ENCODE peak calls at places on chromosomes 16 and 17, in eight cellular contexts. O, Y, T, A, X, S, Q and E are unnamed samples. For H3K27me3, the result is how much of the 10 kb centered on the place peaks cover.

GRCh38 chr17:17942846-17943245 is 29.4 kb downstream of the TOM1L2 start:
- DNase-seq in X (no peak), T (no peak), S (no peak), Q (no peak), O (no peak), Y (no peak), A (no peak), E (no peak)

GRCh38 chr17:72682597-72682996 is 409.9 kb downstream of the SLC39A11 start:
- DNase-seq in Y (no peak), A (no peak), T (no peak), X (no peak), O (no peak), Q (no peak), S (no peak), E (no peak)

GRCh38 chr17:208429-208828 is 27.0 kb upstream of the DOC2B start:
- DNase-seq in Y (no peak), X (no peak), A (peak), Q (peak), S (no peak), T (no peak), O (peak), E (no peak)

GRCh38 chr16:3610698-3611144 is 685 bp downstream of the SLX4 start:
- DNase-seq in T (no peak), Q (no peak), Y (no peak), A (no peak), S (no peak), O (no peak), X (no peak), E (no peak)

GRCh38 chr17:65820306-65820705 is 258.9 kb upstream of the AXIN2 start:
- DNase-seq in T (no peak), Y (no peak), O (no peak), A (no peak), X (no peak), Q (no peak), S (no peak), E (no peak)

GRCh38 chr17:50209472-50210248 is 8.2 kb upstream of the COL1A1 start:
- DNase-seq in Q (peak), Y (no peak), S (peak), X (peak), O (no peak), T (peak), A (no peak), E (peak)

GRCh38 chr16:19274178-19274797 is 11.2 kb upstream of the CLEC19A start:
- DNase-seq in O (no peak), X (no peak), A (no peak), S (no peak), Y (no peak), T (no peak), Q (no peak), E (no peak)

GRCh38 chr17:55437165-55437605 is 15.6 kb upstream of the MMD start:
- DNase-seq in T (no peak), Q (no peak), S (no peak), Y (no peak), O (no peak), X (no peak), A (no peak), E (no peak)

GRCh38 chr17:1643999-1644492 is 1.5 kb downstream of the SCARF1 start:
- DNase-seq in T (no peak), Y (no peak), O (no peak), Q (no peak), A (no peak), S (no peak), X (peak), E (peak)

GRCh38 chr17:17970699-17971430 is 1.3 kb downstream of the TOM1L2 start:
- DNase-seq in Q (no peak), Y (no peak), X (no peak), S (no peak), T (no peak), O (no peak), A (no peak), E (no peak)

GRCh38 chr16:10611825-10612342 is 31.5 kb upstream of the EMP2 start:
- DNase-seq in O (no peak), S (no peak), T (no peak), Q (no peak), A (no peak), Y (no peak), X (no peak), E (no peak)

GRCh38 chr17:3575506-3575905 is 17.9 kb upstream of the TRPV3 start:
- DNase-seq in Q (no peak), O (no peak), A (no peak), Y (no peak), S (no peak), T (no peak), X (no peak), E (no peak)

GRCh38 chr17:68089881-68090280 is 54.3 kb downstream of the KPNA2 start:
- DNase-seq in T (no peak), S (no peak), O (no peak), Q (no peak), X (peak), A (no peak), Y (no peak), E (peak)

GRCh38 chr16:72537684-72538083 is 365.7 kb upstream of the PMFBP1 start:
- DNase-seq in O (no peak), X (no peak), Y (no peak), S (no peak), Q (no peak), T (no peak), A (no peak), E (no peak)

GRCh38 chr17:66152756-66153155 is 39.2 kb downstream of the CEP112 start:
- DNase-seq in Y (no peak), Q (no peak), A (no peak), S (no peak), T (no peak), X (no peak), O (no peak), E (no peak)

GRCh38 chr17:63932008-63932561 is at the start of gene CD79B:
- DNase-seq in Q (no peak), O (peak), S (no peak), X (no peak), Y (no peak), T (no peak), A (no peak), E (no peak)

GRCh38 chr17:75105269-75106080 is 4.3 kb upstream of the ARMC7 start:
- DNase-seq in S (no peak), O (no peak), X (no peak), A (peak), Y (no peak), Q (peak), T (no peak), E (peak)

GRCh38 chr17:32277284-32277683 is 11.7 kb downstream of the RHBDL3 start:
- DNase-seq in O (no peak), X (no peak), Y (no peak), S (no peak), A (no peak), Q (no peak), T (no peak), E (no peak)

GRCh38 chr17:66675991-66676371 is 158.9 kb upstream of the CACNG5 start:
- DNase-seq in O (no peak), Q (no peak), A (no peak), Y (no peak), T (peak), X (no peak), S (no peak), E (peak)

GRCh38 chr17:68562736-68563135 is 38.4 kb downstream of the FAM20A start:
- DNase-seq in O (no peak), Q (no peak), Y (no peak), T (no peak), X (no peak), A (no peak), S (no peak), E (no peak)

GRCh38 chr17:41697122-41697962 is 8.7 kb downstream of the EIF1 start:
- DNase-seq in X (peak), A (no peak), T (peak), O (no peak), Y (no peak), Q (no peak), S (peak), E (peak)

GRCh38 chr17:37570527-37571093 is 38.6 kb downstream of the SYNRG start:
- DNase-seq in Q (no peak), S (no peak), Y (no peak), O (no peak), X (peak), T (no peak), A (peak), E (peak)

GRCh38 chr17:28404812-28405570 is 1.0 kb downstream of the SLC46A1 start:
- DNase-seq in S (peak), T (no peak), O (no peak), A (peak), X (no peak), Q (no peak), Y (no peak), E (peak)

GRCh38 chr17:2809337-2809736 is 13.1 kb downstream of the RAP1GAP2 start:
- DNase-seq in S (no peak), Y (no peak), O (no peak), A (no peak), T (no peak), X (no peak), Q (no peak), E (no peak)

GRCh38 chr17:51372345-51373004 is 112.1 kb downstream of the UTP18 start:
- DNase-seq in T (no peak), Q (no peak), O (no peak), A (no peak), X (peak), S (no peak), Y (no peak), E (no peak)

GRCh38 chr17:39364236-39365025 is 37.0 kb downstream of the FBXL20 start:
- DNase-seq in O (no peak), X (no peak), Q (no peak), S (no peak), T (no peak), Y (no peak), A (no peak), E (no peak)

GRCh38 chr17:74431568-74432483 is at the start of gene GPRC5C:
- DNase-seq in S (peak), X (peak), O (peak), T (peak), Y (no peak), A (peak), Q (peak), E (peak)

GRCh38 chr17:55527520-55528118 is 16.4 kb upstream of the SMIM36 start:
- DNase-seq in Q (no peak), A (no peak), T (peak), S (peak), O (no peak), X (peak), Y (no peak), E (no peak)

GRCh38 chr16:83574388-83574787 is 233.4 kb upstream of the HSBP1 start:
- DNase-seq in T (no peak), X (no peak), A (no peak), S (no peak), Q (no peak), Y (no peak), O (no peak), E (no peak)

GRCh38 chr17:9408381-9408780 is 167.2 kb downstream of the STX8 start:
- DNase-seq in Y (no peak), A (no peak), S (no peak), T (no peak), O (no peak), Q (no peak), X (no peak), E (no peak)

GRCh38 chr16:2535644-2536021 is 2.2 kb upstream of the PDPK1 start:
- DNase-seq in A (no peak), Q (peak), Y (no peak), S (peak), O (peak), T (peak), X (no peak), E (peak)

GRCh38 chr17:12027658-12028057 is 7.0 kb downstream of the MAP2K4 start:
- DNase-seq in Y (no peak), S (no peak), Q (no peak), X (no peak), O (no peak), A (no peak), T (no peak), E (no peak)

GRCh38 chr16:56789360-56789759 is 59.4 kb downstream of the NUP93 start:
- DNase-seq in A (peak), S (peak), Q (no peak), Y (no peak), X (peak), T (peak), O (no peak), E (peak)

GRCh38 chr16:85556456-85557082 is 56.6 kb upstream of the GSE1 start:
- DNase-seq in X (peak), O (peak), S (peak), Y (no peak), T (peak), Q (no peak), A (peak), E (peak)

GRCh38 chr16:11094075-11094593 is 149.8 kb downstream of the CLEC16A start:
- DNase-seq in Q (no peak), A (peak), O (no peak), Y (no peak), X (no peak), S (peak), T (no peak), E (no peak)

GRCh38 chr16:4110680-4111079 is 5.6 kb downstream of the ADCY9 start:
- DNase-seq in S (no peak), T (no peak), Y (no peak), X (no peak), A (no peak), O (peak), Q (no peak), E (peak)

GRCh38 chr17:40319651-40320550 is 10.9 kb downstream of the RARA start:
- DNase-seq in S (peak), T (peak), Y (no peak), A (peak), X (peak), O (peak), Q (no peak), E (peak)

GRCh38 chr16:50152807-50153647 is at the start of gene TENT4B:
- DNase-seq in T (peak), Y (peak), O (peak), X (peak), S (peak), A (peak), Q (peak), E (peak)

GRCh38 chr17:19757536-19758180 is 9.6 kb upstream of the ALDH3A1 start:
- DNase-seq in O (peak), Q (no peak), X (no peak), T (no peak), Y (no peak), A (no peak), S (no peak), E (no peak)
- H3K27me3 ChIP-seq in O (under half), Q (under half), X (under half), T (under half), Y (under half), A (under half), S (under half), E (under half)

GRCh38 chr17:48612456-48612853 is 1.6 kb upstream of the HOXB7 start:
- DNase-seq in T (no peak), S (no peak), X (no peak), O (no peak), Q (no peak), Y (no peak), A (no peak), E (no peak)

GRCh38 chr17:48614904-48615211 is 234 bp downstream of the HOXB8 start:
- DNase-seq in A (no peak), S (no peak), X (no peak), T (no peak), O (no peak), Q (no peak), Y (no peak), E (no peak)

GRCh38 chr17:48611681-48612455 is 1.1 kb upstream of the HOXB7 start:
- DNase-seq in S (no peak), T (no peak), Q (no peak), Y (no peak), O (no peak), A (no peak), X (no peak), E (no peak)

GRCh38 chr17:48613862-48614694 is 1.0 kb downstream of the HOXB8 start:
- DNase-seq in T (no peak), A (no peak), O (no peak), S (no peak), Q (peak), Y (no peak), X (no peak), E (no peak)

DNA sequence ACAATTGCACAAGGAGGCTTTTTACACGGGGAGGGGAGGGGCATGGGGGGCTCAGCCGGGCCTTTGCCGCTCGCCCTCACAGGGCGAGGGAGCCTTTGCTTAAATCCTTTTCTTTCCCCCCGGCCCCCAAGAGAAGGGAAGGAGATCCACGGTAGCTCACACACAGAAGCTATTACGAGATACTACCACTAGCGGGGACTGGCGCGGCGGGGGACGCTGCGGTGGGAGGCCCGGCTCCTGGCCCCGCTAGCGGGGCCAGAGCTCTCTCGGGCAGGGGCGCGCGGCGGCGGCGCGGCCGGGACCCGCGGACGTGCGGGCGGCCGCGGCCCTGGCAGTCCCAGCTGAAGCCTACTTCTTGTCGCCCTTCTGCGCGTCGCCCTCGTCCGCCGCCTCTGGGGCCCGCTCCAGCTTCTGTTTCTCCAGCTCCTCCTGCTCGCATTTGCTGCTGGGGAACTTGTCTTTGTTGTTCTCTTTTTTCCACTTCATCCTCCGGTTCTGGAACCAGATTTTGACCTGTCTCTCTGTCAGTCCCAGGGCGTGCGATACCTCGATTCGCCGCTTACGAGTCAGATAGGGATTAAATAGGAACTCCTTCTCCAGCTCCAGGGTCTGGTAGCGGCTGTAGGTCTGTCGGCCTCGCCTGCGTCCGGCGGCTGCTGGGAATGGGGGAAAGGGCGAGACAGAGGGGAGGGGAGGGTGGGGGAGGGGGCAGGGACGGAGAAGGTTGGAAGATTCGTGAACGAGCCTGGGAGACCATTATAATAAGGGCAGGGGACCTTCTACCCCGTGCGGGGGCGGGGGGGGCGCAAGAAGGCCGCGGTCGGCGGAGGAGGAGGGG is 2.0 kb downstream of the HOXB8 start:
- DNase-seq in Y (no peak), A (peak), T (no peak), S (no peak), X (no peak), O (peak), Q (peak), E (no peak)
- H3K27me3 ChIP-seq in Y (half or more), A (under half), T (under half), S (under half), X (half or more), O (half or more), Q (under half), E (half or more)

GRCh38 chr17:58285422-58285810 is 4.7 kb upstream of the MPO start:
- DNase-seq in O (no peak), Y (no peak), Q (no peak), T (no peak), A (no peak), S (no peak), X (no peak), E (no peak)

GRCh38 chr17:58281511-58282011 is 826 bp upstream of the MPO start:
- DNase-seq in T (no peak), S (no peak), O (no peak), A (no peak), Y (no peak), Q (no peak), X (no peak), E (no peak)

GRCh38 chr17:58282442-58282841 is 1.7 kb upstream of the MPO start:
- DNase-seq in T (no peak), A (peak), Y (no peak), S (no peak), X (no peak), Q (no peak), O (no peak), E (no peak)

GRCh38 chr17:58284613-58285421 is 4.1 kb upstream of the MPO start:
- DNase-seq in S (no peak), X (no peak), O (no peak), T (no peak), A (no peak), Q (no peak), Y (no peak), E (no peak)

GRCh38 chr17:58283674-58284612 is 3.2 kb upstream of the MPO start:
- DNase-seq in O (no peak), A (no peak), S (no peak), T (no peak), Q (no peak), Y (no peak), X (no peak), E (no peak)
- H3K27me3 ChIP-seq in O (under half), A (under half), S (under half), T (under half), Q (under half), Y (under half), X (under half), E (under half)

GRCh38 chr16:75929056-75929455 is 202.8 kb upstream of the CPHXL start:
- DNase-seq in T (no peak), O (no peak), Q (no peak), A (no peak), Y (no peak), X (no peak), S (no peak), E (no peak)

GRCh38 chr16:75928295-75928694 is 202.0 kb upstream of the CPHXL start:
- DNase-seq in O (no peak), A (no peak), X (no peak), Y (no peak), Q (no peak), S (no peak), T (no peak), E (no peak)

GRCh38 chr16:75931043-75931442 is 204.8 kb upstream of the CPHXL start:
- DNase-seq in Y (no peak), O (no peak), S (no peak), Q (no peak), X (no peak), T (no peak), A (no peak), E (no peak)

GRCh38 chr16:75927824-75928223 is 201.5 kb upstream of the CPHXL start:
- DNase-seq in S (no peak), A (no peak), O (no peak), Q (no peak), X (no peak), Y (no peak), T (no peak), E (no peak)

GRCh38 chr16:75931970-75932369 is 205.7 kb upstream of the CPHXL start:
- DNase-seq in S (no peak), A (no peak), Q (no peak), X (no peak), O (no peak), T (no peak), Y (no peak), E (no peak)
- H3K27me3 ChIP-seq in S (under half), A (under half), Q (under half), X (under half), O (under half), T (under half), Y (under half), E (under half)

GRCh38 chr17:79650861-79651260 is 40.0 kb upstream of the RBFOX3 start:
- DNase-seq in T (no peak), A (no peak), O (no peak), Q (no peak), X (no peak), Y (no peak), S (no peak), E (no peak)

GRCh38 chr17:79651751-79652150 is 40.9 kb upstream of the RBFOX3 start:
- DNase-seq in O (no peak), T (no peak), Y (no peak), X (no peak), A (no peak), Q (no peak), S (peak), E (no peak)

GRCh38 chr17:79648181-79648831 is 37.5 kb upstream of the RBFOX3 start:
- DNase-seq in A (no peak), T (no peak), O (no peak), X (no peak), S (no peak), Q (no peak), Y (no peak), E (no peak)

GRCh38 chr17:79651266-79651665 is 40.4 kb upstream of the RBFOX3 start:
- DNase-seq in Y (no peak), S (no peak), O (no peak), X (no peak), Q (no peak), A (no peak), T (no peak), E (no peak)

GRCh38 chr17:79650283-79650682 is 39.4 kb upstream of the RBFOX3 start:
- DNase-seq in X (no peak), S (no peak), Q (no peak), T (no peak), Y (no peak), O (no peak), A (no peak), E (no peak)
- H3K27me3 ChIP-seq in X (under half), S (under half), Q (under half), T (under half), Y (under half), O (under half), A (under half), E (under half)